ENCODE peak calls at places on chromosome 1, in ten cellular contexts. O, R, A, L, H, Z, U, P, M and F are unnamed samples.
A peak's percentile ranks its signal among the peaks of the same experiment; 100 is the strongest.

GRCh38 chr1:53685272-53686051 is 53.5 kb downstream of the GLIS1 start:
- DNase-seq in L (peak; percentile 40), O (no peak), R (no peak), M (no peak), H (no peak), Z (no peak), A (no peak), P (no peak), U (no peak), F (no peak)

GRCh38 chr1:97010865-97011264 is 289.3 kb downstream of the PTBP2 start:
- DNase-seq in H (no peak), M (no peak), Z (no peak), R (no peak), A (no peak), L (no peak), P (no peak), O (no peak), U (no peak), F (no peak)

GRCh38 chr1:151533870-151534269 is 6.2 kb upstream of the TUFT1 start:
- DNase-seq in M (no peak), L (no peak), A (no peak), H (no peak), Z (no peak), R (no peak), O (no peak), P (no peak), U (no peak), F (no peak)

GRCh38 chr1:40612345-40612831 is 53.1 kb downstream of the RIMS3 start:
- DNase-seq in H (no peak), Z (peak; percentile 84), A (peak; percentile 77), M (no peak), O (peak; percentile 34), U (peak; percentile 98), P (no peak), L (peak; percentile 69), R (peak; percentile 51), F (peak; percentile 84)

GRCh38 chr1:27233677-27234053 is 767 bp upstream of the WDTC1 start:
- DNase-seq in Z (peak; percentile 7), U (no peak), M (no peak), H (no peak), R (no peak), O (no peak), P (no peak), A (no peak), L (no peak), F (no peak)

GRCh38 chr1:89965203-89965900 is 29.6 kb upstream of the ZNF326 start:
- DNase-seq in P (no peak), M (no peak), O (no peak), U (no peak), L (no peak), A (no peak), Z (no peak), R (no peak), H (no peak), F (no peak)

GRCh38 chr1:65717815-65718454 is 74.8 kb upstream of the PDE4B start:
- DNase-seq in R (peak; percentile 18), P (no peak), A (no peak), L (peak; percentile 35), O (no peak), M (no peak), H (peak; percentile 26), Z (no peak), U (no peak), F (no peak)

GRCh38 chr1:21149862-21150432 is 26.8 kb downstream of the EIF4G3 start:
- DNase-seq in H (peak; percentile 82), M (peak; percentile 46), A (no peak), L (peak; percentile 94), R (peak; percentile 88), O (no peak), U (no peak), P (no peak), Z (peak; percentile 33), F (no peak)

GRCh38 chr1:103180660-103181059 is 72.3 kb upstream of the COL11A1 start:
- DNase-seq in H (peak; percentile 73), P (no peak), M (no peak), O (no peak), A (no peak), U (no peak), L (peak; percentile 88), Z (no peak), R (no peak), F (no peak)

GRCh38 chr1:235019456-235019855 is 109.2 kb downstream of the TOMM20 start:
- DNase-seq in U (no peak), Z (no peak), R (no peak), L (peak; percentile 40), A (peak; percentile 29), P (no peak), M (peak; percentile 50), H (no peak), O (no peak), F (no peak)

GRCh38 chr1:150789396-150789795 is 18.7 kb downstream of the CTSK start:
- DNase-seq in R (no peak), M (no peak), A (no peak), U (no peak), H (no peak), Z (peak; percentile 15), L (no peak), O (no peak), P (no peak), F (no peak)

GRCh38 chr1:201510734-201511133 is 3.8 kb upstream of the CSRP1 start:
- DNase-seq in R (no peak), P (no peak), A (no peak), O (no peak), M (no peak), H (no peak), L (no peak), U (no peak), Z (no peak), F (peak; percentile 41)

GRCh38 chr1:57307382-57307781 is 116.5 kb downstream of the DAB1 start:
- DNase-seq in M (no peak), O (peak; percentile 77), P (peak; percentile 15), L (no peak), H (no peak), Z (no peak), U (peak; percentile 65), R (no peak), A (no peak), F (no peak)

GRCh38 chr1:247548847-247549246 is at the start of gene GCSAML:
- DNase-seq in U (no peak), O (no peak), H (no peak), Z (no peak), P (no peak), M (no peak), R (no peak), L (no peak), A (no peak), F (no peak)